ENCODE peak calls at places on chromosomes 12 and 14, in four cellular contexts. B is activated T-cell treated with anti-CD3 and anti-CD28 coated beads, Interleukin-2, amount 50 U/mL, for 1 hour; F is heart left ventricle; I is Ammon's horn. P is an unnamed sample.

GRCh38 chr14:67819563-67820411 is at the start of gene RAD51B:
- DNase-seq in B (peak), I (peak), F (peak), P (peak)

GRCh38 chr12:1496162-1496925 is 98.0 kb downstream of the FBXL14 start:
- DNase-seq in F (no peak), B (no peak), I (no peak), P (no peak)

GRCh38 chr12:78181544-78182162 is 351.0 kb downstream of the NAV3 start:
- DNase-seq in B (no peak), F (no peak), I (no peak), P (peak)

GRCh38 chr14:28754209-28754985 is 12.2 kb upstream of the FOXG1 start:
- DNase-seq in B (no peak), F (no peak), I (peak), P (peak)

GRCh38 chr12:57868211-57868610 is 21.7 kb upstream of the CTDSP2 start:
- DNase-seq in F (no peak), B (no peak), I (no peak), P (no peak)

GRCh38 chr14:76901171-76902055 is 75.2 kb downstream of the LRRC74A start:
- DNase-seq in B (no peak), I (no peak), F (no peak), P (no peak)

GRCh38 chr12:31323466-31324115 is 2.4 kb downstream of the SINHCAF start:
- DNase-seq in I (peak), F (no peak), B (no peak), P (no peak)

GRCh38 chr14:68084256-68084655 is 264.7 kb downstream of the RAD51B start:
- DNase-seq in I (no peak), F (no peak), B (no peak), P (peak)

GRCh38 chr12:23930599-23930998 is 18.9 kb downstream of the SOX5 start:
- DNase-seq in F (no peak), I (no peak), B (no peak), P (no peak)

GRCh38 chr12:98156697-98157096 is 358.7 kb upstream of the TMPO start:
- DNase-seq in F (no peak), B (no peak), I (no peak), P (no peak)

GRCh38 chr12:130816055-130816454 is 23.0 kb downstream of the STX2 start:
- DNase-seq in I (no peak), F (no peak), B (no peak), P (no peak)

GRCh38 chr14:95361373-95362179 is 41.9 kb upstream of the CLMN start:
- DNase-seq in I (peak), B (no peak), F (peak), P (peak)

GRCh38 chr14:91311284-91311662 is 66.8 kb upstream of the GPR68 start:
- DNase-seq in F (no peak), B (peak), I (no peak), P (no peak)

GRCh38 chr12:126668961-126669360 is 1598.0 kb upstream of the TMEM132C start:
- DNase-seq in I (no peak), F (no peak), B (no peak), P (no peak)

GRCh38 chr14:92986254-92987147 is 63.6 kb downstream of the CHGA start:
- DNase-seq in I (peak), B (no peak), F (peak), P (no peak)

GRCh38 chr12:2114071-2114470 is 61.3 kb downstream of the CACNA1C start:
- DNase-seq in B (no peak), F (no peak), I (no peak), P (no peak)

GRCh38 chr12:89836026-89836425 is 127.4 kb upstream of the ATP2B1 start:
- DNase-seq in F (no peak), B (no peak), I (no peak), P (no peak)

GRCh38 chr14:98623806-98624430 is 648.1 kb downstream of the BCL11B start:
- DNase-seq in F (no peak), B (no peak), I (no peak), P (no peak)

GRCh38 chr14:81302613-81303012 is 81.9 kb upstream of the GTF2A1 start:
- DNase-seq in B (no peak), F (no peak), I (no peak), P (no peak)

GRCh38 chr12:45284096-45284901 is 68.4 kb downstream of the ANO6 start:
- DNase-seq in I (no peak), B (no peak), F (no peak), P (peak)

GRCh38 chr12:107126688-107127481 is 33.5 kb upstream of the CRY1 start:
- DNase-seq in I (peak), B (no peak), F (no peak), P (no peak)

GRCh38 chr12:27821259-27821973 is 41.4 kb upstream of the MANSC4 start:
- DNase-seq in I (peak), F (no peak), B (peak), P (peak)

GRCh38 chr14:68153275-68153674 is 333.7 kb downstream of the RAD51B start:
- DNase-seq in B (no peak), I (no peak), F (no peak), P (no peak)

GRCh38 chr12:21921436-21921835 is 19.8 kb downstream of the ABCC9 start:
- DNase-seq in F (no peak), B (no peak), I (no peak), P (no peak)

GRCh38 chr12:26196424-26196722 is 1.0 kb downstream of the SSPN start:
- DNase-seq in B (no peak), F (no peak), I (peak), P (no peak)

GRCh38 chr14:38948171-38948570 is 154.9 kb downstream of the SEC23A start:
- DNase-seq in F (no peak), I (peak), B (no peak), P (no peak)

GRCh38 chr12:108855284-108856169 is 1.9 kb downstream of the SSH1 start:
- DNase-seq in F (no peak), B (no peak), I (peak), P (no peak)

GRCh38 chr12:29743801-29744200 is 39.9 kb downstream of the TMTC1 start:
- DNase-seq in B (no peak), I (peak), F (no peak), P (no peak)

GRCh38 chr12:56040151-56040550 is 1.6 kb upstream of the RPS26 start:
- DNase-seq in I (no peak), F (no peak), B (no peak), P (no peak)

GRCh38 chr14:23629831-23630396 is 6.2 kb upstream of the DHRS2 start:
- DNase-seq in I (no peak), B (no peak), F (no peak), P (no peak)

GRCh38 chr14:32476532-32476931 is 147.4 kb downstream of the AKAP6 start:
- DNase-seq in I (no peak), B (no peak), F (no peak), P (no peak)

GRCh38 chr14:74085047-74085637 is 386 bp downstream of the LIN52 start:
- DNase-seq in F (no peak), I (no peak), B (no peak), P (peak)